ENCODE peak calls at places on chromosome 4, in four cellular contexts. P, I, E and F are unnamed samples.

GRCh38 chr4:87911252-87911774 is 64.2 kb upstream of the SPP1 start:
- DNase-seq in P (no peak), I (no peak), E (no peak), F (no peak)

GRCh38 chr4:77169496-77169895 is 12.5 kb downstream of the CCNG2 start:
- DNase-seq in I (no peak), E (no peak), P (no peak), F (no peak)

GRCh38 chr4:8250167-8250566 is 19.4 kb upstream of the HTRA3 start:
- DNase-seq in I (no peak), P (no peak), E (no peak), F (no peak)

GRCh38 chr4:162644346-162644745 is 480.5 kb upstream of the FSTL5 start:
- DNase-seq in I (no peak), P (no peak), E (no peak), F (no peak)

GRCh38 chr4:27198246-27198645 is 337.6 kb downstream of the STIM2 start:
- DNase-seq in E (no peak), P (no peak), I (no peak), F (no peak)

GRCh38 chr4:155666701-155667537 is at the start of gene GUCY1A1:
- DNase-seq in E (peak; percentile 51), I (no peak), P (peak; percentile 55), F (no peak)

GRCh38 chr4:110620352-110621327 is 2.2 kb downstream of the PITX2 start:
- DNase-seq in E (peak; percentile 84), P (no peak), I (peak; percentile 72), F (no peak)

GRCh38 chr4:152956650-152957436 is 20.7 kb downstream of the FHDC1 start:
- DNase-seq in P (no peak), E (no peak), I (no peak), F (no peak)

GRCh38 chr4:20700007-20700761 is at the start of gene PACRGL:
- DNase-seq in E (peak; percentile 95), P (peak; percentile 97), I (peak; percentile 77), F (peak; percentile 90)

GRCh38 chr4:26326791-26327190 is 6.0 kb downstream of the RBPJ start:
- DNase-seq in I (no peak), E (no peak), P (no peak), F (no peak)

GRCh38 chr4:167117273-167117672 is 117.0 kb downstream of the SPOCK3 start:
- DNase-seq in P (no peak), I (peak; percentile 73), E (no peak), F (no peak)

GRCh38 chr4:165325732-165326512 is 1.5 kb upstream of the MSMO1 start:
- DNase-seq in I (peak; percentile 89), P (no peak), E (no peak), F (no peak)

GRCh38 chr4:156197216-156197615 is 243.6 kb upstream of the CTSO start:
- DNase-seq in E (no peak), I (no peak), P (no peak), F (no peak)

GRCh38 chr4:72557021-72557420 is 12.0 kb downstream of the ADAMTS3 start:
- DNase-seq in P (no peak), E (no peak), I (no peak), F (no peak)

GRCh38 chr4:69057620-69058409 is 38.5 kb upstream of the UGT2B7 start:
- DNase-seq in P (no peak), I (no peak), E (no peak), F (no peak)

GRCh38 chr4:165991325-165992180 is 118.5 kb downstream of the TLL1 start:
- DNase-seq in E (no peak), I (peak; percentile 59), P (no peak), F (no peak)

GRCh38 chr4:182143086-182143821 is 99.9 kb upstream of the TENM3 start:
- DNase-seq in P (no peak), I (peak; percentile 34), E (peak; percentile 42), F (no peak)

GRCh38 chr4:138275946-138276621 is 33.9 kb upstream of the SLC7A11 start:
- DNase-seq in E (no peak), P (no peak), I (peak; percentile 63), F (no peak)

GRCh38 chr4:151417766-151418376 is 8.9 kb downstream of the FHIP1A start:
- DNase-seq in E (no peak), I (peak; percentile 54), P (no peak), F (no peak)

GRCh38 chr4:20074450-20074849 is 177.3 kb upstream of the SLIT2 start:
- DNase-seq in I (no peak), P (no peak), E (no peak), F (no peak)

GRCh38 chr4:113109106-113109740 is 59.8 kb downstream of the ANK2 start:
- DNase-seq in P (no peak), I (no peak), E (no peak), F (no peak)

GRCh38 chr4:42339935-42340406 is 57.3 kb upstream of the SHISA3 start:
- DNase-seq in E (no peak), I (no peak), P (peak; percentile 56), F (no peak)

GRCh38 chr4:148573284-148573683 is 131.1 kb upstream of the NR3C2 start:
- DNase-seq in E (no peak), I (no peak), P (no peak), F (no peak)

GRCh38 chr4:154082760-154083530 is 294.1 kb upstream of the SFRP2 start:
- DNase-seq in P (no peak), E (no peak), I (no peak), F (no peak)

GRCh38 chr4:110508827-110509446 is 33.0 kb downstream of the ENPEP start:
- DNase-seq in I (no peak), P (no peak), E (no peak), F (no peak)

GRCh38 chr4:106773106-106773905 is 262.8 kb downstream of the DKK2 start:
- DNase-seq in I (no peak), P (no peak), E (no peak), F (no peak)

GRCh38 chr4:25970241-25970675 is 56.2 kb downstream of the SMIM20 start:
- DNase-seq in E (no peak), P (peak; percentile 77), I (no peak), F (no peak)

GRCh38 chr4:1310031-1310795 is 20.5 kb downstream of the MAEA start:
- DNase-seq in P (no peak), E (no peak), I (no peak), F (no peak)

GRCh38 chr4:179626687-179627086 is 2184.4 kb upstream of the AGA start:
- DNase-seq in P (no peak), E (no peak), I (no peak), F (no peak)

GRCh38 chr4:83821493-83821892 is 285.6 kb downstream of the GPAT3 start:
- DNase-seq in E (no peak), I (no peak), P (no peak), F (no peak)

GRCh38 chr4:128550060-128550459 is 259.4 kb upstream of the JADE1 start:
- DNase-seq in E (no peak), P (no peak), I (no peak), F (no peak)

GRCh38 chr4:1201851-1202525 is 29.6 kb upstream of the SPON2 start:
- DNase-seq in I (no peak), P (peak; percentile 67), E (peak; percentile 74), F (peak; percentile 90)

GRCh38 chr4:98430708-98431403 is 169.7 kb downstream of the RAP1GDS1 start:
- DNase-seq in I (peak; percentile 96), E (no peak), P (no peak), F (no peak)

GRCh38 chr4:151841107-151841506 is 80.3 kb upstream of the GATB start:
- DNase-seq in P (no peak), I (no peak), E (no peak), F (no peak)

GRCh38 chr4:159353422-159354116 is 250.7 kb downstream of the RAPGEF2 start:
- DNase-seq in P (no peak), I (no peak), E (no peak), F (no peak)

GRCh38 chr4:99463566-99463965 is 28.4 kb upstream of the ADH7 start:
- DNase-seq in E (no peak), P (no peak), I (no peak), F (no peak)

GRCh38 chr4:36255575-36255974 is 11.3 kb upstream of the ARAP2 start:
- DNase-seq in I (no peak), E (no peak), P (no peak), F (peak; percentile 87)

GRCh38 chr4:5789141-5789540 is 78.1 kb downstream of the EVC start:
- DNase-seq in E (no peak), P (peak; percentile 3), I (no peak), F (no peak)

GRCh38 chr4:117817316-117817715 is 217.0 kb upstream of the NDST3 start:
- DNase-seq in P (no peak), E (no peak), I (no peak), F (no peak)

DNA sequence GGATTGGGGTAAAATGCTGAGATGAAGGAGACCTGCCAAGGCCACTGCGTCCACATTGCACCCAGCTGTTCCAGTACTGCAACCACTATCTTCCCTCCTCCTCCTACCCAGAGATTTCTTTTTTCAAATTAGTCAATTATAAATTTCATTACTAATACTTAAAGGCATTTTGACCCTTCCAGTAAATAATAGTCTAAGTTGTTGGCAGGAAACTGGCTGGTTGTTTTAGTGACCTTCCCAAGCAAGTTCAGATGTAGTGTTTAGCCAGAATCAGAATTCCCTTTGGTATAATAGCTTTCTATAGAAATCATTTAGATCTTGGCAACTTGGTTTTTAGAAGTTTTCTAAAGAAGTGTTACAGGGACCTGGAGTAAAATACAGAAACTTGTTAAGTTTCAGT is 66.0 kb downstream of the AASDH start:
- DNase-seq in E (no peak), I (no peak), P (no peak), F (no peak)
- H3K27ac ChIP-seq in E (no peak overlapping the region), I (no peak overlapping the region), P (no peak overlapping the region), F (no peak overlapping the region)

DNA sequence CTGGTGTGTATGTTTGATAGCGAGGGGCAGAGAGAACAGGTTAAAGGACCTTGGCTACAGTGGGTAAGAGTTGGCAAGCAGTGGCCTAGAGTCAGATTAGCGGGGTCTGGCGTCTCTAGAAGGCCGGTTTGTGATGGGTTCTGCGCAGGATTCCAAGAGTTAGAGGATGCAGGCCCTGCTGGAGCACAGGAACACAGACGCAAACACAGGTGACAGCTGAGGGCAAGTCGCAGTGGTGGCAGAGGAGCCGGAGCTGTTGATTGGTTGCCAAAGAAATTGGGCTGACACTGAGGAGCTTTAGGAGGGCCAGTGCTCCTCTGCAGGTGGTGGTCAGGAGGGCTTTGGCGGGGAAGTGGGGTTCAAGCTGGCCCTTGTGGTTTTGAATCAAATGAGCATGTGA is 3.8 kb downstream of the TADA2B start:
- DNase-seq in I (no peak), E (no peak), P (no peak), F (no peak)
- H3K27ac ChIP-seq in I (no peak overlapping the region), E (no peak overlapping the region), P (no peak overlapping the region), F (no peak overlapping the region)

DNA sequence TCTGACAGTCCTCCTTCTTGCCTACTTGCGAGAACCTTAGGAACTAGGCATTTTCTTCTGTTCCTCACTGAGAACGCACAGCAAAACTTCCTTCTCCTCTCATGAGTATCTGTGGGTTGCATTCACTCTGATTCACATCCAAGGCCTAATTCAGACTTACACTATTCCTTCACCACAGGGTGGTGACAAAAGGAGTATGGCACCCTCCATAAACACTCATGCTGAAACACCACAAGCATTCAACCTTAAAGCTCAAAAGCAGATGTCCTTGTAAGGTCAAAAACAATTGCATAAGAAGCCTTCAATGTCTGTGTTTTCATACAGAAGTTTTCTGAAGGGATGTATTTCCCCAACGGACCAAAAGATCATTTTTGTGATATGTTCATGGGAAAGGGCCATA is 147.3 kb downstream of the CORIN start:
- DNase-seq in P (no peak), E (no peak), I (no peak), F (no peak)
- H3K27ac ChIP-seq in P (no peak overlapping the region), E (no peak overlapping the region), I (no peak overlapping the region), F (no peak overlapping the region)

GRCh38 chr4:129675036-129675435 is 579.1 kb downstream of the C4orf33 start:
- DNase-seq in I (no peak), P (no peak), E (no peak), F (no peak)
- H3K27ac ChIP-seq in I (no peak overlapping the region), P (no peak overlapping the region), E (no peak overlapping the region), F (no peak overlapping the region)